ENCODE peak calls at places on chromosomes 5 and 9, in ten cellular contexts. H, X, W, A, E, K, C, J, G and U are unnamed samples.
A peak's percentile ranks its signal among the peaks of the same experiment; 100 is the strongest.

GRCh38 chr5:77972545-77973252 is 196.6 kb upstream of the TBCA start:
- DNase-seq in E (no peak), J (no peak), K (no peak), A (no peak), H (no peak), C (no peak), G (no peak), W (no peak), X (peak; percentile 19), U (peak; percentile 86)

GRCh38 chr9:131817627-131818026 is 77.8 kb upstream of the RAPGEF1 start:
- DNase-seq in G (no peak), K (no peak), X (no peak), E (peak; percentile 97), H (no peak), C (no peak), A (no peak), J (peak; percentile 93), W (peak; percentile 28), U (peak; percentile 80)

GRCh38 chr5:10653033-10653432 is 89.2 kb downstream of the ANKRD33B start:
- DNase-seq in A (no peak), G (no peak), W (no peak), H (no peak), J (no peak), K (peak; percentile 65), E (no peak), C (no peak), X (no peak), U (no peak)

GRCh38 chr9:133606722-133607053 is 2.5 kb downstream of the FAM163B start:
- DNase-seq in K (no peak), A (no peak), H (no peak), J (no peak), W (no peak), C (no peak), G (no peak), X (no peak), E (peak; percentile 62), U (peak; percentile 27)

GRCh38 chr9:134211811-134212460 is 47.6 kb upstream of the RNU6ATAC start:
- DNase-seq in E (no peak), J (no peak), W (no peak), X (no peak), C (no peak), H (no peak), G (no peak), A (no peak), K (no peak), U (no peak)

GRCh38 chr9:134922932-134923240 is 5.2 kb upstream of the FCN1 start:
- DNase-seq in K (peak; percentile 17), X (no peak), C (no peak), A (no peak), G (no peak), E (no peak), H (no peak), W (no peak), J (no peak), U (no peak)

GRCh38 chr5:125595095-125595494 is 828.1 kb upstream of the GRAMD2B start:
- DNase-seq in J (no peak), W (no peak), C (no peak), E (no peak), H (no peak), X (no peak), K (peak; percentile 59), A (no peak), G (no peak), U (no peak)

GRCh38 chr5:138458353-138458752 is 6.9 kb upstream of the EGR1 start:
- DNase-seq in G (no peak), E (no peak), J (no peak), A (no peak), X (no peak), W (no peak), H (no peak), K (peak; percentile 50), C (no peak), U (no peak)

GRCh38 chr5:180811012-180811622 is 8.5 kb upstream of the MGAT1 start:
- DNase-seq in X (no peak), E (no peak), W (no peak), H (no peak), J (no peak), A (no peak), G (no peak), K (peak; percentile 18), C (no peak), U (no peak)

GRCh38 chr5:91098581-91098980 is 284.5 kb downstream of the ARRDC3 start:
- DNase-seq in X (no peak), W (no peak), K (no peak), J (no peak), A (no peak), E (no peak), G (no peak), H (no peak), C (no peak), U (no peak)

GRCh38 chr5:71948206-71948605 is 159.1 kb upstream of the MAP1B start:
- DNase-seq in X (no peak), E (no peak), C (no peak), K (no peak), A (no peak), G (no peak), J (no peak), W (no peak), H (no peak), U (no peak)

GRCh38 chr9:136016221-136016881 is 55.2 kb upstream of the UBAC1 start:
- DNase-seq in W (no peak), J (no peak), E (no peak), G (no peak), K (no peak), X (no peak), H (no peak), C (no peak), A (no peak), U (no peak)

GRCh38 chr5:145531038-145531734 is 304.0 kb downstream of the PRELID2 start:
- DNase-seq in X (no peak), C (no peak), G (no peak), J (no peak), W (peak; percentile 10), A (no peak), K (peak; percentile 20), E (no peak), H (peak; percentile 25), U (no peak)

GRCh38 chr9:99264070-99264469 is 42.0 kb downstream of the SEC61B start:
- DNase-seq in E (no peak), C (no peak), K (no peak), H (no peak), X (no peak), G (no peak), W (no peak), J (no peak), A (no peak), U (no peak)

GRCh38 chr5:142834504-142834903 is 64.3 kb downstream of the ARHGAP26 start:
- DNase-seq in J (no peak), G (no peak), H (no peak), K (no peak), E (no peak), W (no peak), X (no peak), C (no peak), A (no peak), U (no peak)

GRCh38 chr5:158746979-158747378 is 352.7 kb downstream of the EBF1 start:
- DNase-seq in W (no peak), H (no peak), C (no peak), E (no peak), K (no peak), A (no peak), X (no peak), J (no peak), G (no peak), U (no peak)

GRCh38 chr5:50968296-50969206 is 302.1 kb downstream of the PARP8 start:
- DNase-seq in E (no peak), A (no peak), G (no peak), C (no peak), W (no peak), K (no peak), X (no peak), J (peak; percentile 63), H (no peak), U (no peak)

GRCh38 chr9:86281577-86282076 is 711 bp downstream of the ISCA1 start:
- DNase-seq in H (no peak), K (no peak), W (peak; percentile 13), X (no peak), J (peak; percentile 51), C (no peak), G (no peak), E (no peak), A (no peak), U (no peak)

GRCh38 chr5:75656311-75657003 is 45.2 kb downstream of the ANKDD1B start:
- DNase-seq in J (no peak), E (peak; percentile 1), G (no peak), X (no peak), W (no peak), C (no peak), H (peak; percentile 33), A (no peak), K (no peak), U (peak; percentile 25)

GRCh38 chr5:89697581-89697980 is 712.0 kb downstream of the CETN3 start:
- DNase-seq in K (no peak), A (no peak), J (peak; percentile 45), E (no peak), H (no peak), C (no peak), G (no peak), W (no peak), X (no peak), U (no peak)

GRCh38 chr5:162956570-162956969 is 480.8 kb upstream of the CCNG1 start:
- DNase-seq in A (no peak), X (no peak), K (no peak), E (no peak), W (no peak), G (no peak), J (no peak), C (no peak), H (no peak), U (no peak)

GRCh38 chr9:35605336-35606137 is 475 bp downstream of the TESK1 start:
- DNase-seq in G (no peak), E (no peak), C (no peak), K (peak; percentile 34), W (peak; percentile 69), H (peak; percentile 63), A (no peak), J (peak; percentile 27), X (no peak), U (no peak)